ENCODE peak calls at places on chromosomes 3 and 15, in nine cellular contexts. V is heart right ventricle; H is ovary; U is progenitor cell of endocrine pancreas; J is aorta; Z is HEK293T; E is effector CD8-positive, alpha-beta T cell; A is choroid plexus epithelial cell; D is Peyer's patch. G is an unnamed sample.

GRCh38 chr15:43440721-43441281 is 52.2 kb downstream of the TP53BP1 start:
- DNase-seq in J (no peak), D (no peak), A (peak; percentile 98), H (peak; percentile 21), Z (peak; percentile 6), V (no peak), U (no peak), E (no peak), G (peak; percentile 7)

GRCh38 chr15:31297221-31297879 is 29.3 kb upstream of the KLF13 start:
- DNase-seq in Z (no peak), U (no peak), J (no peak), H (no peak), V (no peak), E (no peak), A (no peak), D (peak; percentile 31), G (peak; percentile 4)

GRCh38 chr15:68106656-68107055 is 52.5 kb downstream of the PIAS1 start:
- DNase-seq in E (no peak), H (no peak), Z (no peak), J (no peak), A (peak; percentile 55), D (no peak), U (no peak), V (no peak), G (no peak)

GRCh38 chr3:194606941-194607340 is 26.3 kb downstream of the TMEM44 start:
- DNase-seq in U (no peak), D (no peak), J (no peak), V (no peak), H (no peak), E (no peak), A (peak; percentile 47), Z (no peak), G (no peak)

GRCh38 chr3:105958237-105959000 is 89.6 kb upstream of the CBLB start:
- DNase-seq in V (no peak), U (no peak), D (no peak), H (no peak), E (no peak), J (no peak), A (no peak), Z (no peak), G (no peak)

GRCh38 chr3:193863657-193864323 is 270.8 kb downstream of the OPA1 start:
- DNase-seq in U (no peak), D (no peak), A (no peak), H (peak; percentile 31), Z (no peak), V (peak; percentile 40), J (no peak), E (no peak), G (peak; percentile 53)

GRCh38 chr3:145953316-145953715 is 207.7 kb downstream of the PLOD2 start:
- DNase-seq in E (no peak), A (no peak), D (no peak), Z (no peak), J (no peak), U (no peak), V (no peak), H (no peak), G (no peak)

GRCh38 chr3:94024385-94024784 is 4.0 kb downstream of the STX19 start:
- DNase-seq in E (no peak), H (no peak), V (no peak), Z (no peak), D (no peak), U (no peak), J (no peak), A (peak; percentile 27), G (no peak)

GRCh38 chr3:64696896-64697295 is 9.1 kb upstream of the ADAMTS9 start:
- DNase-seq in J (no peak), V (no peak), U (no peak), D (no peak), E (no peak), H (no peak), Z (no peak), A (no peak), G (no peak)

GRCh38 chr3:101803152-101803782 is 24.3 kb downstream of the NXPE3 start:
- DNase-seq in U (no peak), D (peak; percentile 79), A (peak; percentile 89), V (no peak), J (no peak), H (no peak), E (peak; percentile 13), Z (peak; percentile 53), G (peak; percentile 72)

GRCh38 chr3:180420804-180421203 is 181.2 kb upstream of the TTC14 start:
- DNase-seq in U (no peak), Z (no peak), J (no peak), A (peak; percentile 22), V (no peak), H (no peak), E (no peak), D (no peak), G (no peak)

GRCh38 chr3:37741644-37742043 is 120.0 kb upstream of the CTDSPL start:
- DNase-seq in U (no peak), Z (peak; percentile 27), H (no peak), V (peak; percentile 43), J (peak; percentile 82), E (no peak), D (peak; percentile 49), A (peak; percentile 10), G (peak; percentile 60)

GRCh38 chr3:17057316-17057715 is 172.6 kb downstream of the PLCL2 start:
- DNase-seq in H (no peak), D (no peak), E (no peak), V (no peak), Z (no peak), A (peak; percentile 79), U (no peak), J (no peak), G (no peak)

GRCh38 chr15:31352911-31353811 is 26.5 kb downstream of the KLF13 start:
- DNase-seq in U (no peak), E (peak; percentile 42), D (peak; percentile 91), A (peak; percentile 87), V (peak; percentile 77), H (peak; percentile 72), J (no peak), Z (no peak), G (no peak)

GRCh38 chr3:139434764-139435291 is 41.5 kb downstream of the RBP2 start:
- DNase-seq in J (no peak), D (no peak), E (no peak), Z (no peak), U (no peak), A (peak; percentile 86), H (no peak), V (peak; percentile 16), G (peak; percentile 26)

GRCh38 chr3:77825045-77825827 is 785.3 kb downstream of the ROBO2 start:
- DNase-seq in D (peak; percentile 43), E (no peak), U (no peak), Z (no peak), J (no peak), V (no peak), H (no peak), A (peak; percentile 88), G (peak; percentile 55)

GRCh38 chr15:80310776-80311175 is 58.8 kb upstream of the CTXND1 start:
- DNase-seq in E (no peak), J (no peak), Z (no peak), D (no peak), V (no peak), A (no peak), U (no peak), H (no peak), G (no peak)

GRCh38 chr3:179146911-179147570 is 1.1 kb upstream of the PIK3CA start:
- DNase-seq in D (no peak), V (no peak), A (peak; percentile 83), Z (peak; percentile 25), J (no peak), H (no peak), E (no peak), U (no peak), G (peak; percentile 48)

GRCh38 chr3:32817195-32817560 is 619 bp upstream of the TRIM71 start:
- DNase-seq in J (no peak), Z (no peak), U (no peak), E (no peak), H (no peak), A (no peak), D (no peak), V (no peak), G (no peak)

GRCh38 chr15:74174966-74175270 is 1.4 kb downstream of the ISLR start:
- DNase-seq in H (no peak), E (no peak), V (no peak), Z (no peak), U (no peak), J (peak; percentile 77), A (no peak), D (peak; percentile 33), G (no peak)

GRCh38 chr3:13638927-13639326 is 90.0 kb downstream of the FBLN2 start:
- DNase-seq in D (no peak), U (no peak), V (no peak), J (no peak), H (no peak), A (no peak), Z (no peak), E (no peak), G (no peak)

GRCh38 chr15:94523873-94524272 is 292.5 kb downstream of the MCTP2 start:
- DNase-seq in J (no peak), U (no peak), H (no peak), E (no peak), D (no peak), Z (no peak), V (no peak), A (no peak), G (no peak)